ENCODE peak calls at places on chromosomes 5 and 9, in nine cellular contexts. D is fibroblast of lung, C is neural progenitor cell, A is HCT116, O is neuronal stem cell, X is SK-N-SH, U is HepG2, Q is kidney, P is H1. L is an unnamed sample.

GRCh38 chr5:112823181-112823580 is 37.9 kb upstream of the SRP19 start:
- DNase-seq in D (no peak), C (no peak), A (no peak), O (no peak), X (no peak), U (no peak), Q (no peak), P (no peak), L (no peak)

GRCh38 chr5:151012857-151013256 is 7.5 kb upstream of the GPX3 start:
- DNase-seq in D (no peak), C (no peak), A (no peak), O (no peak), X (no peak), U (no peak), Q (no peak), P (no peak), L (no peak)

GRCh38 chr9:841371-842209 is at the start of gene DMRT1:
- DNase-seq in D (no peak), C (peak; percentile 74), A (no peak), O (peak; percentile 54), X (no peak), U (no peak), Q (no peak), P (no peak), L (no peak)

GRCh38 chr5:128349044-128349629 is 188.9 kb downstream of the FBN2 start:
- DNase-seq in D (peak; percentile 31), C (no peak), A (peak; percentile 8), O (no peak), X (no peak), U (no peak), Q (no peak), P (no peak), L (no peak)

GRCh38 chr9:107705521-107705920 is 216.0 kb upstream of the KLF4 start:
- DNase-seq in D (peak; percentile 30), C (no peak), A (no peak), O (no peak), X (no peak), U (no peak), Q (no peak), P (no peak), L (no peak)

GRCh38 chr9:96460877-96461276 is 10.9 kb downstream of the HABP4 start:
- DNase-seq in D (no peak), C (no peak), A (no peak), O (no peak), X (no peak), U (no peak), Q (no peak), P (no peak), L (no peak)

GRCh38 chr5:77590347-77590746 is 48.2 kb downstream of the OTP start:
- DNase-seq in D (no peak), C (peak; percentile 21), A (no peak), O (no peak), X (no peak), U (no peak), Q (no peak), P (no peak), L (no peak)

GRCh38 chr9:91452844-91453243 is 29.2 kb upstream of the NFIL3 start:
- DNase-seq in D (no peak), C (no peak), A (no peak), O (no peak), X (no peak), U (no peak), Q (no peak), P (no peak), L (no peak)

GRCh38 chr5:58022055-58022454 is 437.8 kb downstream of the PLK2 start:
- DNase-seq in D (no peak), C (no peak), A (no peak), O (no peak), X (no peak), U (no peak), Q (no peak), P (no peak), L (no peak)

GRCh38 chr9:81522721-81523551 is 166.4 kb downstream of the TLE1 start:
- DNase-seq in D (peak; percentile 57), C (peak; percentile 51), A (peak; percentile 48), O (no peak), X (peak; percentile 55), U (peak; percentile 77), Q (no peak), P (no peak), L (peak; percentile 25)

GRCh38 chr5:169970911-169971436 is 9.3 kb downstream of the INSYN2B start:
- DNase-seq in D (peak; percentile 89), C (no peak), A (no peak), O (no peak), X (peak; percentile 24), U (no peak), Q (peak; percentile 82), P (no peak), L (no peak)

GRCh38 chr9:91902465-91903125 is 47.4 kb downstream of the ROR2 start:
- DNase-seq in D (no peak), C (no peak), A (no peak), O (no peak), X (no peak), U (no peak), Q (no peak), P (no peak), L (no peak)

DNA sequence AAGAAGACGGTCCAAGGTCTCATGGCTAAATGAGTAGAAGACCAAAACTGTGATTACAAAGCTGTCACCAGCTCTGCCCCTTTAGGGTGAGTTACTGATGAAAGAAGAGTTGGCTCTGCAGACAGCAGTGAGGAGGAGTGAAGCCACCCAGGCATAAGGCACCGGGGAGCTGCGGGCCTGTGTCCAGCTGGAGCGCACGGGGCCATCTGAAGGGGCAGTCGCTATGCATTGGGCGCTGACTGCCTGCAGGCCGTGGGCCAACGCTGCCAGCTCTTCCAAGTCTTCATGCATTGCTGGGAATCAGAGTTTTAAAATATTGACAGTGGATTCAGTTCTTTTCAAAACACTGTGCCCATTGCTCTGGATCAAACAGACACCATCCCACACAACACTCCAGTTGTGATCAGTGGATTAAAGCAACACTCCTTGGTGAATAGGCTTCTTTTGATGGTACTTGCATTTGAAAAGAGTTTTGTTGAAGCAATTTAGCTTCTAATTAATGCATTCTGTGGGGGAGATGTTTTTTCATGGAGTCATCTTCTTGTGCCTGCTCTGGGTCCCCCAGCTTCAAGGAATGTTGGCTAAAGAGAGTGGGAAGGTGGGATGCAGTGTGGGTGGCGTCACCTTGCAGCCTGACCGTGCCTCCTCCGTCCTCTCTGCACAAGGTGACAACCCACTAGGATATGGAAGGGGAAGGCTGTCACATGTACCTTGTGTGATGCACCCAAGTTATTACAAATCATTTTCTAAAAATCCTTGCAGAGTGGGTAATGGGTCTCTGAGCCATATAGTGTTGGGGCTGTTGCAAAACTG is 70.5 kb downstream of the DAPK1 start:
- DNase-seq in D (no peak), C (no peak), A (no peak), O (no peak), X (no peak), U (no peak), Q (no peak), P (no peak), L (no peak)
- H3K4me3 ChIP-seq in D (peak overlapping the region; percentile 9), C (no peak overlapping the region), A (no peak overlapping the region), O (no peak overlapping the region), X (no peak overlapping the region), U (peak overlapping the region; percentile 14), Q (no peak overlapping the region), P (no peak overlapping the region), L (no peak overlapping the region)

GRCh38 chr5:56319281-56320242 is 86.4 kb upstream of the ANKRD55 start:
- DNase-seq in D (peak; percentile 36), C (no peak), A (no peak), O (no peak), X (no peak), U (peak; percentile 26), Q (no peak), P (no peak), L (no peak)

GRCh38 chr5:56320686-56321085 is 87.6 kb upstream of the ANKRD55 start:
- DNase-seq in D (no peak), C (no peak), A (no peak), O (no peak), X (no peak), U (no peak), Q (no peak), P (no peak), L (no peak)

GRCh38 chr5:56323505-56323904 is 90.4 kb upstream of the ANKRD55 start:
- DNase-seq in D (peak; percentile 72), C (no peak), A (no peak), O (no peak), X (peak; percentile 34), U (peak; percentile 50), Q (no peak), P (no peak), L (no peak)

GRCh38 chr5:56322592-56322991 is 89.5 kb upstream of the ANKRD55 start:
- DNase-seq in D (no peak), C (no peak), A (no peak), O (no peak), X (no peak), U (no peak), Q (no peak), P (no peak), L (no peak)

DNA sequence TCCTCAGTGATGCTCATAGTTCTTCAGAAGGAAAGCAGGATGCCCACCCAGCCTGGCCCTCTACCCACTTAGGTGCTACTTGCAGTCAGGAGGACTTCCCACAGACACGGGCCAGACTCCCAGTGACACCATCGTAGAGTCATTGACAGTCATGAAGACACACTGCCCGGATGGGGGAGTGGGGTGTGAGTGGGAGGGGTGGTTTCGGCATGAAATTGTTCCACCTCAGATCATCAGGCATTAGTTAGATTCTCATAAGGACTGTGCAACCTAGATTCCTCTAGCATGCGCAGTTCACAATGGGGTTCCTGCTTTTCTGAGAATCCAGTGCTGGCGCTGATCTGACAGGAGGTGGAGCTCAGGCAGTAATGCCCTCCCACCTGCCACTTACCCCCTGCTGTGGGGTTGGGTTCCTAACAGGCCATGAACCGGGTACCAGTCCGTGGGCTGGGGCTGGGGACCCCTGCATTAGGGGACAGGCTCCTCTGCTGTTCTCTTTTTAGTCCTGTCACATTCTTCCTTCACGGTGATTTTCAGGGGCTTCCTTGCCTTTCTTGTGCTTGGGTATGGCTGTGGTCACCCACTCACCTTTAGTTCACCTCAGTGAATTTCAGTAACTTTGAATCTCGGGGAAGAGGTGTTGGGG is 88.2 kb upstream of the ANKRD55 start:
- DNase-seq in D (no peak), C (no peak), A (no peak), O (no peak), X (no peak), U (no peak), Q (no peak), P (no peak), L (no peak)
- H3K9ac ChIP-seq in D (no peak overlapping the region), C (no peak overlapping the region), A (no peak overlapping the region), O (no peak overlapping the region), X (no peak overlapping the region), U (no peak overlapping the region), Q (no peak overlapping the region), P (no peak overlapping the region), L (no peak overlapping the region)

DNA sequence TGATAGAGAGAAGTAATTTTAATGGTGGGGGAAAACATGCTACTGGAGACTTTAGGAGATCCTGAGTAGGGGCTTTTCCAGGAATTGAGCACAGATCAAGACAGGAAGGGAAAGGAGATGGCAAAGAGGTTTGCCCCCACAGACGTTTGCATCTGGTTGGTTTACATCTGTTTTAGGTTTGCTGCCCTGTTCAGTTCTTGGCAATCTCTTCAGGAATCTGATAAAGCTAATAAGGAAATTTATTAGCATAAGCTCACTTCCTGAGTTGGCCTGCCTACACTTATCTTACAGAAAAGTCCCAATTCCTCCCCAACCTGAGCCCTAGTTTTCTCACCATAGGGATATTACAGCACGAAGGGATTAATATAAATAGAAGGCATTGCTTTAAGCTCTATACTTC is 3.4 kb upstream of the CFAP95 start:
- DNase-seq in D (no peak), C (no peak), A (no peak), O (no peak), X (peak; percentile 49), U (no peak), Q (no peak), P (no peak), L (no peak)
- H3K4me3 ChIP-seq in D (no peak overlapping the region), C (no peak overlapping the region), A (no peak overlapping the region), O (no peak overlapping the region), X (no peak overlapping the region), U (no peak overlapping the region), Q (no peak overlapping the region), P (no peak overlapping the region), L (no peak overlapping the region)

GRCh38 chr5:72109051-72109411 is 1.8 kb downstream of the MAP1B start:
- DNase-seq in D (no peak), C (no peak), A (no peak), O (no peak), X (no peak), U (no peak), Q (no peak), P (no peak), L (no peak)
- H3K9ac ChIP-seq in D (no peak overlapping the region), C (peak overlapping the region; percentile 11), A (no peak overlapping the region), O (no peak overlapping the region), X (peak overlapping the region; percentile 94), U (peak overlapping the region; percentile 23), Q (no peak overlapping the region), P (peak overlapping the region; percentile 58), L (peak overlapping the region; percentile 99)